ENCODE peak calls at places on chromosomes 1 and 21, in six cellular contexts. B is substantia nigra, O is bronchial epithelial cell, Q is germinal center, U is Panc1, I is NCI-H1105. V is an unnamed sample.

GRCh38 chr1:38760562-38760961 is 99.0 kb downstream of the RRAGC start:
- DNase-seq in I (no peak), Q (no peak), U (no peak), B (no peak), O (no peak), V (no peak)

GRCh38 chr1:244515680-244516079 is 54.6 kb downstream of the CATSPERE start:
- DNase-seq in Q (no peak), O (no peak), I (no peak), B (no peak), U (no peak), V (no peak)

GRCh38 chr1:22772054-22772453 is 61.4 kb downstream of the EPHB2 start:
- DNase-seq in I (no peak), B (peak), O (no peak), Q (no peak), U (no peak), V (no peak)

GRCh38 chr1:205571747-205572146 is 60.1 kb downstream of the ELK4 start:
- DNase-seq in Q (no peak), O (no peak), B (no peak), I (no peak), U (no peak), V (no peak)

GRCh38 chr1:184075040-184076029 is 23.8 kb downstream of the TSEN15 start:
- DNase-seq in U (no peak), I (peak), Q (peak), B (peak), O (peak), V (peak)

GRCh38 chr1:65429806-65430205 is 9.3 kb downstream of the LEPR start:
- DNase-seq in Q (no peak), U (no peak), I (no peak), B (no peak), O (peak), V (peak)

GRCh38 chr1:233394860-233395717 is 67.6 kb downstream of the MAP3K21 start:
- DNase-seq in Q (peak), I (peak), U (peak), B (no peak), O (peak), V (peak)

GRCh38 chr1:58982259-58982998 is 198.6 kb upstream of the JUN start:
- DNase-seq in I (no peak), U (no peak), B (no peak), Q (no peak), O (no peak), V (no peak)

GRCh38 chr21:20169812-20170576 is 828.2 kb upstream of the NCAM2 start:
- DNase-seq in Q (no peak), B (no peak), O (no peak), U (no peak), I (no peak), V (no peak)

V was measured in PC-3.